ENCODE peak calls at places on chromosomes 11 and 22, in nine cellular contexts. V is stimulated activated CD8-positive, alpha-beta memory T cell treated with anti-CD3 and anti-CD28 coated beads, Interleukin-4, amount 100 ng/mL, for 4 hours; P is H54; D is HL-60; R is cardiac muscle cell; B is AG09319; L is SW 1271; N is B cell; Y is activated T-helper 1 cell treated with anti-CD3 and anti-CD28 coated beads, Interleukin-2, amount 50 U/mL, for 16 hours. H is an unnamed sample.

GRCh38 chr11:131656179-131656838 is 285.9 kb downstream of the NTM start:
- DNase-seq in N (no peak), P (no peak), R (no peak), B (no peak), Y (no peak), D (no peak), L (no peak), V (no peak), H (no peak)

GRCh38 chr11:120235024-120235628 is 4.8 kb upstream of the POU2F3 start:
- DNase-seq in D (no peak), N (peak; percentile 66), B (no peak), L (no peak), V (peak; percentile 18), Y (no peak), R (peak; percentile 68), P (no peak), H (peak; percentile 83)

GRCh38 chr11:110801328-110801727 is 89.1 kb upstream of the ARHGAP20 start:
- DNase-seq in V (no peak), N (no peak), P (no peak), Y (no peak), R (no peak), L (no peak), D (no peak), B (no peak), H (no peak)

GRCh38 chr22:45228401-45228754 is 12.3 kb downstream of the KIAA0930 start:
- DNase-seq in V (no peak), Y (no peak), B (no peak), D (no peak), L (no peak), P (no peak), N (no peak), R (no peak), H (no peak)

GRCh38 chr11:120622189-120622912 is 110.8 kb downstream of the GRIK4 start:
- DNase-seq in B (no peak), L (no peak), N (no peak), R (peak; percentile 13), D (peak; percentile 3), P (no peak), Y (no peak), V (no peak), H (no peak)

GRCh38 chr11:46977038-46977818 is 40.7 kb downstream of the CSTPP1 start:
- DNase-seq in V (no peak), N (no peak), B (no peak), D (no peak), R (peak; percentile 27), Y (no peak), P (no peak), L (no peak), H (no peak)

GRCh38 chr11:64321533-64321932 is 3.6 kb downstream of the PRDX5 start:
- DNase-seq in Y (no peak), D (no peak), R (no peak), P (no peak), V (no peak), B (no peak), N (no peak), L (no peak), H (peak; percentile 80)

GRCh38 chr11:35618497-35619029 is 303 bp downstream of the FJX1 start:
- DNase-seq in P (no peak), L (no peak), Y (no peak), B (no peak), D (no peak), V (no peak), R (peak; percentile 56), N (peak; percentile 63), H (no peak)

GRCh38 chr22:20779813-20780148 is 5.9 kb downstream of the SERPIND1 start:
- DNase-seq in L (no peak), V (no peak), B (no peak), Y (no peak), P (peak; percentile 28), R (peak; percentile 83), N (no peak), D (no peak), H (no peak)

GRCh38 chr11:75795276-75796090 is 19.5 kb upstream of the UVRAG start:
- DNase-seq in N (no peak), L (no peak), V (no peak), Y (no peak), D (no peak), B (no peak), P (no peak), R (no peak), H (no peak)

GRCh38 chr11:79011357-79011756 is 429.5 kb downstream of the TENM4 start:
- DNase-seq in N (no peak), Y (no peak), L (no peak), D (no peak), V (no peak), P (no peak), B (no peak), R (no peak), H (no peak)

GRCh38 chr11:65565624-65566453 is 4.4 kb upstream of the ZNRD2 start:
- DNase-seq in B (no peak), R (no peak), L (no peak), Y (no peak), D (no peak), V (no peak), P (no peak), N (no peak), H (no peak)

GRCh38 chr22:19870153-19871022 is 15.7 kb upstream of the GNB1L start:
- DNase-seq in V (no peak), D (no peak), L (no peak), N (no peak), B (no peak), P (no peak), R (no peak), Y (no peak), H (peak; percentile 50)

GRCh38 chr11:17012712-17013547 is 1.3 kb downstream of the PLEKHA7 start:
- DNase-seq in R (peak; percentile 52), L (no peak), P (peak; percentile 100), N (no peak), Y (no peak), V (no peak), B (no peak), D (no peak), H (peak; percentile 66)

GRCh38 chr11:44728491-44728910 is 1.7 kb downstream of the TSPAN18 start:
- DNase-seq in R (no peak), L (no peak), D (no peak), N (no peak), P (no peak), V (no peak), Y (no peak), B (no peak), H (no peak)

GRCh38 chr11:63845305-63845704 is 6.4 kb downstream of the MARK2 start:
- DNase-seq in N (no peak), Y (no peak), B (no peak), R (peak; percentile 71), V (no peak), P (peak; percentile 49), L (no peak), D (no peak), H (no peak)

GRCh38 chr11:15006139-15006759 is 34.1 kb upstream of the CALCA start:
- DNase-seq in P (no peak), V (no peak), D (peak; percentile 15), Y (no peak), L (no peak), N (no peak), R (peak; percentile 64), B (no peak), H (no peak)

GRCh38 chr22:39232246-39232645 is 12.5 kb downstream of the PDGFB start:
- DNase-seq in R (no peak), Y (no peak), V (no peak), L (no peak), D (no peak), P (no peak), N (no peak), B (no peak), H (no peak)

GRCh38 chr11:93229876-93230275 is 32.1 kb upstream of the SLC36A4 start:
- DNase-seq in L (no peak), V (no peak), P (no peak), N (no peak), R (no peak), B (no peak), D (no peak), Y (no peak), H (no peak)

GRCh38 chr11:71324788-71325417 is 72.5 kb upstream of the SHANK2 start:
- DNase-seq in N (no peak), D (no peak), R (no peak), Y (no peak), P (no peak), L (no peak), B (no peak), V (no peak), H (no peak)

GRCh38 chr11:122115520-122116343 is at the start of gene BLID:
- DNase-seq in N (no peak), Y (no peak), P (no peak), B (no peak), L (no peak), R (peak; percentile 71), D (no peak), V (no peak), H (no peak)

GRCh38 chr11:117218133-117218915 is 13.5 kb downstream of the PCSK7 start:
- DNase-seq in L (no peak), D (no peak), V (no peak), B (no peak), R (peak; percentile 97), Y (no peak), N (no peak), P (no peak), H (no peak)

GRCh38 chr11:117868815-117869642 is 7.4 kb downstream of the FXYD6 start:
- DNase-seq in L (no peak), B (no peak), N (no peak), R (no peak), D (no peak), Y (no peak), P (no peak), V (no peak), H (no peak)

GRCh38 chr11:35390737-35391682 is 28.3 kb downstream of the SLC1A2 start:
- DNase-seq in R (peak; percentile 79), D (peak; percentile 18), L (peak; percentile 26), Y (no peak), B (peak; percentile 47), P (no peak), N (no peak), V (no peak), H (peak; percentile 31)

GRCh38 chr11:65871811-65872548 is 620 bp downstream of the EFEMP2 start:
- DNase-seq in V (no peak), P (no peak), R (peak; percentile 47), Y (no peak), D (no peak), B (no peak), L (no peak), N (no peak), H (no peak)

GRCh38 chr11:66957971-66958231 is 282 bp downstream of the PC start:
- DNase-seq in Y (no peak), V (no peak), D (no peak), P (no peak), L (no peak), N (no peak), R (no peak), B (no peak), H (no peak)

GRCh38 chr11:122253541-122254317 is 137.7 kb upstream of the BLID start:
- DNase-seq in Y (no peak), N (no peak), D (peak; percentile 72), R (peak; percentile 53), L (no peak), B (no peak), P (no peak), V (no peak), H (no peak)

GRCh38 chr11:42410251-42410956 is 901.4 kb upstream of the API5 start:
- DNase-seq in N (no peak), D (no peak), V (no peak), B (no peak), P (no peak), R (no peak), Y (no peak), L (no peak), H (no peak)

GRCh38 chr11:130215531-130216220 is 56.1 kb downstream of the ST14 start:
- DNase-seq in D (no peak), B (no peak), R (no peak), L (no peak), N (no peak), V (no peak), Y (no peak), P (no peak), H (no peak)

GRCh38 chr22:29342177-29342576 is 26.7 kb upstream of the RASL10A start:
- DNase-seq in Y (no peak), V (no peak), L (no peak), R (no peak), B (no peak), N (no peak), P (no peak), D (no peak), H (no peak)

H was measured in mucosa of descending colon.